ENCODE peak calls at places on chromosomes 4 and X, in seven cellular contexts. C is SK-N-SH, A is K562, O is HCT116, F is H1, R is GM12878, U is HepG2. P is an unnamed sample.

GRCh38 chr4:55553442-55553841 is 6.7 kb upstream of the CLOCK start:
- DNase-seq in U (peak; percentile 67), O (no peak), F (no peak), A (no peak), C (no peak), R (no peak), P (peak; percentile 31)

GRCh38 chrX:23902419-23902818 is 5.3 kb downstream of the APOO start:
- DNase-seq in O (no peak), R (no peak), F (no peak), A (peak; percentile 18), C (peak; percentile 53), U (peak; percentile 50), P (no peak)

GRCh38 chrX:113675278-113675677 is 834.6 kb upstream of the AMOT start:
- DNase-seq in O (no peak), U (no peak), F (no peak), C (no peak), A (no peak), R (no peak), P (no peak)

GRCh38 chr4:24472514-24473308 is 111.6 kb downstream of the DHX15 start:
- DNase-seq in C (peak; percentile 91), U (peak; percentile 50), F (peak; percentile 63), R (no peak), O (peak; percentile 50), A (peak; percentile 78), P (peak; percentile 87)

GRCh38 chr4:126701756-126702155 is 931.0 kb upstream of the INTU start:
- DNase-seq in R (no peak), C (no peak), A (no peak), O (no peak), U (no peak), F (no peak), P (no peak)

GRCh38 chrX:27619975-27620374 is 29.8 kb downstream of the DCAF8L2 start:
- DNase-seq in U (peak; percentile 5), R (no peak), O (no peak), C (no peak), A (no peak), F (no peak), P (peak; percentile 12)

GRCh38 chrX:130952266-130953043 is 49.4 kb upstream of the ENOX2 start:
- DNase-seq in U (no peak), O (no peak), C (no peak), A (peak; percentile 83), R (no peak), F (no peak), P (no peak)

GRCh38 chrX:85379174-85379907 is at the start of gene POF1B:
- DNase-seq in O (no peak), C (no peak), A (no peak), F (no peak), U (no peak), R (peak; percentile 23), P (peak; percentile 65)

GRCh38 chr4:17763352-17763890 is 18.0 kb downstream of the FAM184B start:
- DNase-seq in C (peak; percentile 39), A (no peak), U (no peak), F (no peak), R (no peak), O (no peak), P (no peak)

GRCh38 chrX:2395261-2395850 is 105.4 kb downstream of the DHRSX start:
- DNase-seq in A (no peak), R (no peak), C (no peak), F (no peak), O (no peak), U (no peak), P (no peak)

GRCh38 chr4:105714071-105714521 is 5.5 kb downstream of the GSTCD start:
- DNase-seq in U (no peak), C (no peak), O (no peak), F (no peak), A (no peak), R (no peak), P (peak; percentile 17)

GRCh38 chrX:135463937-135464336 is 42.2 kb downstream of the SMIM10L2A start:
- DNase-seq in C (no peak), U (peak; percentile 0), O (peak; percentile 4), R (no peak), A (peak; percentile 9), F (no peak), P (peak; percentile 0)

GRCh38 chr4:76459291-76459723 is 24.3 kb downstream of the SHROOM3 start:
- DNase-seq in U (no peak), A (peak; percentile 34), O (peak; percentile 81), F (peak; percentile 88), R (no peak), C (no peak), P (no peak)

GRCh38 chrX:53249387-53250042 is 24.5 kb upstream of the KDM5C start:
- DNase-seq in C (no peak), A (no peak), U (no peak), O (no peak), R (no peak), F (no peak), P (no peak)

GRCh38 chr4:172751550-172751949 is 417.1 kb upstream of the GALNT7 start:
- DNase-seq in C (no peak), A (no peak), U (no peak), F (no peak), R (no peak), O (no peak), P (no peak)

GRCh38 chr4:129377131-129377845 is 281.3 kb downstream of the C4orf33 start:
- DNase-seq in R (no peak), A (no peak), C (no peak), F (no peak), O (no peak), U (no peak), P (no peak)

GRCh38 chrX:110045421-110045820 is 42.5 kb downstream of the TMEM164 start:
- DNase-seq in C (no peak), O (no peak), F (no peak), R (no peak), U (no peak), A (no peak), P (no peak)

GRCh38 chrX:136608295-136608933 is 39.5 kb upstream of the CD40LG start:
- DNase-seq in C (no peak), F (no peak), R (no peak), U (no peak), A (no peak), O (peak; percentile 3), P (peak; percentile 2)

GRCh38 chr4:10025230-10025806 is 4.0 kb upstream of the SLC2A9 start:
- DNase-seq in O (no peak), F (no peak), C (no peak), A (no peak), U (peak; percentile 68), R (no peak), P (no peak)

GRCh38 chrX:39301041-39301440 is 499.8 kb downstream of the MID1IP1 start:
- DNase-seq in F (no peak), C (no peak), U (no peak), R (no peak), A (no peak), O (no peak), P (no peak)

GRCh38 chr4:158172558-158173258 is at the start of gene GASK1B:
- DNase-seq in A (peak; percentile 42), O (peak; percentile 49), R (no peak), U (peak; percentile 81), C (peak; percentile 47), F (no peak), P (peak; percentile 57)

GRCh38 chr4:3573131-3573530 is 40.9 kb upstream of the LRPAP1 start:
- DNase-seq in F (no peak), A (no peak), O (no peak), R (no peak), C (no peak), U (no peak), P (no peak)

GRCh38 chr4:3571921-3572320 is 39.7 kb upstream of the LRPAP1 start:
- DNase-seq in O (no peak), R (no peak), F (no peak), A (no peak), C (no peak), U (no peak), P (no peak)

DNA sequence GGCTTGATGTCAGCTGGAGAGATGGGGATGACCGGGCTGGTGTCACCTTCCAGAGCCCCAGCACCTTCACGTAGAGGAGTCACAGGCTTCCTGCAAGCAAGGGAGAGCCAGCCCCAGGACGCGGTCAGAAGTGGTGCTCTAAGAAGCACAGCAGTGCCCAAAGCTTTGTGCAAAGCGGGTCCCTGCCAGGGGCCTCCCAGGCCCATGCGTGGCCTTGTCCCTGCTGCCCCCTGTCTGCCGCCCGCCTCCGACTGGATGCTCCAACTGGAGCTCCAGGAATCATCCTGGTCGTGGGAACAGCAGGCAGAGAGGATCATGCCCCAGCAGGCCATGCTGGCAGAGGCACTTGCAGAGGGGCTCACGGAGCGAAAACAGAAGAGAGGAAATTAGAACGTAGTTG is 40.1 kb upstream of the LRPAP1 start:
- DNase-seq in C (no peak), R (no peak), U (no peak), A (no peak), F (no peak), O (no peak), P (no peak)
- TF ChIP-seq JUND in C (no peak), R (no peak), U (no peak), A (no peak), F (no peak), O (no peak), P (no peak)

GRCh38 chrX:69510137-69510715 is 6.1 kb downstream of the NALF2 start:
- DNase-seq in O (no peak), F (no peak), R (no peak), U (no peak), A (no peak), C (no peak), P (no peak)
- TF ChIP-seq JUND in O (no peak), F (no peak), R (no peak), U (no peak), A (no peak), C (no peak), P (no peak)

GRCh38 chr4:98827661-98828060 is 101.3 kb downstream of the EIF4E start:
- DNase-seq in U (no peak), C (no peak), A (no peak), F (no peak), O (no peak), R (no peak), P (no peak)

GRCh38 chr4:98833384-98833783 is 95.5 kb downstream of the EIF4E start:
- DNase-seq in R (no peak), U (no peak), F (no peak), A (no peak), O (no peak), C (no peak), P (no peak)

DNA sequence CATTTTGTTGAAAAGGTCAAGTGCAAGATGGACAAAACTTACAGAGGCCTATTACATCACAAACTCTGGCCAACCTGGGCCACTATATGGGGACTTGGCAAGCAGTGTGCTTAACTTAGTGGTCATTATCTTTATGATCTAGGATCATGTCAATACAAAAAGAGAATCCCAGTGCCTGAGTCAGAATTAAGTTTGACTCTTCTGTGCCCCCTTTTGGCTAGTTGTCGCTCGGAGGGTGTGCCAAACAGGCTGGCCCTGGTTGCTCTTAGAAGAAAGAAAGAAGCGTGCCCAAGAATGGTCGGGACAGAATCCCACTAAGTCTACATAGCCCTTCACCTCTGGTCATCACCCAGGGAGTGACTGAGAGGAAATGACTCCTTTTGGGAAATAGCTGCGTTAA is 100.1 kb downstream of the EIF4E start:
- DNase-seq in U (peak; percentile 3), C (peak; percentile 5), O (peak; percentile 19), A (no peak), F (no peak), R (no peak), P (no peak)
- TF ChIP-seq JUND in U (no peak), C (no peak), O (no peak), A (no peak), F (no peak), R (no peak), P (no peak)

DNA sequence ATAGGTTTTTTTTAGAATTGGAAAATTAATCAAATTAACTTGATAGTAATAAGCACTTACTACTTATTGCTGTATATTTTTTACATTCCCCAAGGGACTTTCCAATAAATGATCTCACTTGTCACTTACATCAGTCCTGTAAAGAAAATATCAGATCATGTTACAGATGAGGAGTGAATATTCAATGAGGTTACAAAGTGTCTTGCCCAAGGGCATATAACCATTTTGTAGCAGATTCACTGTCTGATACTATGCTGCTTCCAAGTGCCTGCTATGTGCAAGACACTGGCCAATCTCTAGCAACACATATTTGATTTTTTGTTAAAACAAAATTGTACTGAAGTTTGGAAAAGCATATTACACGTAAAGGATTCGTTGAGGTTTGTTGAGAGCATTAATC is 1287.7 kb downstream of the FAM133A start:
- DNase-seq in F (no peak), R (no peak), A (no peak), C (peak; percentile 2), O (no peak), U (no peak), P (no peak)
- TF ChIP-seq JUND in F (no peak), R (no peak), A (no peak), C (no peak), O (no peak), U (no peak), P (no peak)

P was measured in T47D.